ENCODE peak calls at places on chromosomes 3 and 15, in seven cellular contexts. Q is WERI-Rb-1; F is BJ; S is CD4-positive, alpha-beta T cell; A is B cell; E is HFFc6; R is AG04450. I is an unnamed sample.

GRCh38 chr15:38129531-38130199 is 123.0 kb upstream of the SPRED1 start:
- DNase-seq in Q (no peak), F (peak), S (no peak), A (no peak), E (peak), R (peak), I (no peak)

GRCh38 chr3:180802837-180803236 is 109.6 kb upstream of the FXR1 start:
- DNase-seq in Q (no peak), F (no peak), S (no peak), A (no peak), E (peak), R (no peak), I (no peak)

GRCh38 chr3:48084929-48085328 is 68.7 kb upstream of the MAP4 start:
- DNase-seq in Q (no peak), F (no peak), S (no peak), A (no peak), E (no peak), R (no peak), I (no peak)

GRCh38 chr3:34283743-34284142 is 485.3 kb downstream of the PDCD6IP start:
- DNase-seq in Q (no peak), F (no peak), S (no peak), A (no peak), E (no peak), R (no peak), I (no peak)

GRCh38 chr3:8665407-8665896 is 20.9 kb upstream of the SSUH2 start:
- DNase-seq in Q (no peak), F (no peak), S (no peak), A (no peak), E (no peak), R (no peak), I (no peak)

GRCh38 chr15:92807971-92808571 is 92.1 kb upstream of the CHD2 start:
- DNase-seq in Q (no peak), F (no peak), S (no peak), A (no peak), E (no peak), R (no peak), I (no peak)

GRCh38 chr3:175163686-175164085 is 304.6 kb downstream of the NAALADL2 start:
- DNase-seq in Q (no peak), F (no peak), S (no peak), A (no peak), E (no peak), R (no peak), I (no peak)

GRCh38 chr15:35674873-35675781 is 129.2 kb upstream of the DPH6 start:
- DNase-seq in Q (no peak), F (peak), S (no peak), A (no peak), E (peak), R (no peak), I (no peak)

GRCh38 chr15:40466426-40467259 is 4.1 kb upstream of the CHST14 start:
- DNase-seq in Q (no peak), F (no peak), S (no peak), A (no peak), E (no peak), R (no peak), I (no peak)

GRCh38 chr3:5019411-5020261 is 40.4 kb downstream of the BHLHE40 start:
- DNase-seq in Q (no peak), F (no peak), S (peak), A (no peak), E (no peak), R (no peak), I (no peak)

GRCh38 chr3:150367771-150368170 is 40.3 kb upstream of the TSC22D2 start:
- DNase-seq in Q (no peak), F (no peak), S (no peak), A (no peak), E (no peak), R (no peak), I (no peak)

GRCh38 chr3:123586966-123587365 is 2.1 kb upstream of the HACD2 start:
- DNase-seq in Q (no peak), F (no peak), S (no peak), A (no peak), E (peak), R (no peak), I (no peak)

GRCh38 chr3:150073031-150073430 is 102.3 kb upstream of the PFN2 start:
- DNase-seq in Q (no peak), F (no peak), S (no peak), A (no peak), E (no peak), R (no peak), I (no peak)

GRCh38 chr15:89362203-89363101 is 27.8 kb upstream of the POLG start:
- DNase-seq in Q (peak), F (no peak), S (no peak), A (peak), E (no peak), R (no peak), I (no peak)

GRCh38 chr15:53586815-53587214 is 172.6 kb downstream of the WDR72 start:
- DNase-seq in Q (peak), F (no peak), S (no peak), A (no peak), E (no peak), R (no peak), I (no peak)

GRCh38 chr3:118811333-118811732 is 223.3 kb downstream of the IGSF11 start:
- DNase-seq in Q (no peak), F (no peak), S (no peak), A (no peak), E (no peak), R (no peak), I (no peak)

GRCh38 chr3:194054540-194054939 is 81.4 kb upstream of the HES1 start:
- DNase-seq in Q (no peak), F (no peak), S (no peak), A (no peak), E (no peak), R (no peak), I (no peak)

GRCh38 chr15:64455951-64456350 is 4.4 kb upstream of the ZNF609 start:
- DNase-seq in Q (no peak), F (no peak), S (no peak), A (peak), E (no peak), R (no peak), I (no peak)

GRCh38 chr3:72962317-72962716 is 34.3 kb upstream of the PPP4R2 start:
- DNase-seq in Q (no peak), F (no peak), S (no peak), A (no peak), E (no peak), R (no peak), I (no peak)

GRCh38 chr3:44966795-44967278 is 9.1 kb downstream of the ZDHHC3 start:
- DNase-seq in Q (no peak), F (no peak), S (no peak), A (no peak), E (no peak), R (no peak), I (no peak)

GRCh38 chr15:48462688-48463087 is 131.5 kb downstream of the DUT start:
- DNase-seq in Q (no peak), F (no peak), S (no peak), A (no peak), E (no peak), R (no peak), I (no peak)

GRCh38 chr15:40891810-40892448 is 2.3 kb upstream of the VPS18 start:
- DNase-seq in Q (peak), F (no peak), S (no peak), A (no peak), E (peak), R (no peak), I (no peak)

GRCh38 chr15:73752817-73753214 is 335 bp downstream of the INSYN1 start:
- DNase-seq in Q (no peak), F (no peak), S (no peak), A (no peak), E (no peak), R (no peak), I (no peak)

GRCh38 chr3:175346573-175347356 is 487.6 kb downstream of the NAALADL2 start:
- DNase-seq in Q (no peak), F (peak), S (no peak), A (no peak), E (peak), R (peak), I (no peak)

GRCh38 chr15:64837502-64837901 is 4.2 kb upstream of the PLEKHO2 start:
- DNase-seq in Q (no peak), F (no peak), S (no peak), A (no peak), E (no peak), R (no peak), I (no peak)

DNA sequence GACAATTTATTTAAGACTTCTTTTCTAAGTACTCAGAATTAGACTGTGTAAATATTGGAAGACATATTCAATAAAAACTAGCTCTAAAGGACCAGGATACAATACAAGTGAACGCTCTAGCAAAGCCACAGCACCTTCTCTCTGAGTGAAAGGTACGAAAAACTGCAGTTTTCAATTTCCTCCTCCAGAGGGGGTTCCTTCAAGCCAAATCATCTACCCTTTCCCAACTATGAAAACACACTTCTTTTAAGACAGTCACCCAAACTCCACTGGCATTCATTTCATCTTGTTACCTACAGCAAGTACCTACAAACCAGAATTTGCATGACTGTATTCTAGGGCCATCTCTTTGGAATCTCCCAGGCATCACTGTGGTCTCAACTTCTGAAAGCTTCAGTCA is 165.8 kb downstream of the ERC2 start:
- DNase-seq in Q (no peak), F (no peak), S (no peak), A (no peak), E (no peak), R (no peak), I (no peak)
- TF ChIP-seq CTCF in Q (peak), F (peak), S (no peak), A (no peak), E (no peak), R (peak), I (no peak)

GRCh38 chr3:77342688-77343087 is 302.8 kb downstream of the ROBO2 start:
- DNase-seq in Q (no peak), F (no peak), S (no peak), A (no peak), E (no peak), R (no peak), I (no peak)

GRCh38 chr3:77345009-77345408 is 305.1 kb downstream of the ROBO2 start:
- DNase-seq in Q (no peak), F (no peak), S (no peak), A (no peak), E (no peak), R (no peak), I (no peak)

DNA sequence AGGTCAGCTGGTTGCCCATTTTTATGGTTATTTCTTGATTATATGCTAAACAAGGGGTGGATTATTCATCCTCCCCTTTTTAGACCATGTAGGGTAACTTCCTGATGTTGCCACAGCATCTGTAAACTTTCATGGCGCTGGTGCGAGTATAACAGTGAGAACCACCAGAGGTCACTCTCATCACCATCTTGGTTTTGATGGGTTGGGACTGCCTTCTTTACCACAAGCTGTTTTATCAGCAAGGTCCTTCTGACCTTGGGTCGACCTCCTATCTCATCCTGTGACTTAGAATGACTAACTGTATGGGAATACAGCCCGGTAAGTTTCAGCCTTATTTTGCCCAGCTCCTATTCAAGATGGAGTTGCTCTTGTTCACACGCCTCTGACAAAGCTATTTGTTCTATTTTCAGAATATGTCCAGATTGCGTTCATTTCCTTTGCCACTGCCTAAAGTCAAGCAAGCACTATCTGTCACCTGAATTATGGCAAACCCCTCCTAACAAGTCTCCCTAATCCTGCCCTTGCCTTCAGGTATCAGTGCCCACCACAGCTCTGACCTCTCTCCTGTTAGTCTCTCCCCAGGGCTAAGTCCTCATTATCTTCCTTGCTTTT is 308.5 kb downstream of the ROBO2 start:
- DNase-seq in Q (peak), F (no peak), S (no peak), A (no peak), E (peak), R (no peak), I (no peak)
- TF ChIP-seq CTCF in Q (peak), F (peak), S (no peak), A (no peak), E (peak), R (peak), I (no peak)

DNA sequence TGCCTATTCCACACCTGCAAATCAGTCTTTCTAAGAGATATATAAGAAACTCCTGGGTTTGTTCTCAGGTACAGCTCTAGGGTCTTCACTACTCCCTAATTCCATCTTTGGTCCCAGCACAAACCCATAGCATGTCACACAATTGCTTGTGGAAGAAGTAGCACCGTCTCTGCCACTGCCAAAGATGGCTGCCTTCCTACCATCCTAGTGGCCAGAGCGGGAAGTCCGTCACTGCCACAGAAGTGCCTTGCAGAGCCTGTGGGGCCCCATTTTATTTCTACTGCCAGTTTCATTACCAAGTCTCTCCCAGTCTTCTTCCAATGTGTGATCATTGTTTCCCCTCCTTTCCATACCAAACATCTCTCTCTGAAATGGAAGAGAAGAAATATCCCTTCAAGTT is 107.6 kb downstream of the CD47 start:
- DNase-seq in Q (no peak), F (no peak), S (no peak), A (no peak), E (no peak), R (no peak), I (no peak)
- TF ChIP-seq CTCF in Q (peak), F (no peak), S (no peak), A (no peak), E (peak), R (no peak), I (no peak)

DNA sequence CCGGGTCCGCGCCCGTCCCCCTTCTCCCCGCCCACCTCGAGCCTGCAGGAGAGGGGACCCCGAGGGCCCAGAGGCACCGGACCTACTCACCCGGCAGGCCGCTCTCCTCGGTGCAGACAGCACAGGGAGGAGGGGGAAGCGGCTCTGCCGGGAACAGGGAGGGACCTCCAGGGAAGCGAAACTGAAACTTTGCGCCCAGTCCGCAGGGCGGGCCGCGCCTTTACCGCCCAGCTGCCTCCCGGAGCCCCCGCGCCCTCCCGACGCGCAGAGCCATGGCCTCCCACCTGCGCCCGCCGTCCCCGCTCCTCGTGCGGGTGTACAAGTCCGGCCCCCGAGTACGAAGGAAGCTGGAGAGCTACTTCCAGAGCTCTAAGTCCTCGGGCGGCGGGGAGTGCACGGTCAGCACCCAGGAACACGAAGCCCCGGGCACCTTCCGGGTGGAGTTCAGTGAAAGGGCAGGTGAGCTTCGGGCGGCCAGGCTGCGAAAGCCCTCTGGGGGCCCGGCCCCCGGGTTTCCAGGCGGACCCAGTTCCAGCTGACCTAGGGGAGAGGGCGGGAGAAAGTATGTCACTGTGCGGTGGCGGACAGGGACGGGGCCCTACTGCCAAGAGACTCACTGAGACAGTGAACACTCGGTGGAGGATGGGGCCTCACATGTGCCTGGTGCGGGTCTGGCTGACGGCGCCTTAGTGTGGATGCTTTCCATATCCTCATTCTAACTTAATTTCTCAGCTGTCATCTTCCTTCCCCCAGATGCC is at the start of the genes DTX3L and PARP9:
- DNase-seq in Q (peak), F (no peak), S (peak), A (peak), E (peak), R (no peak), I (peak)
- TF ChIP-seq CTCF in Q (no peak), F (no peak), S (no peak), A (no peak), E (no peak), R (no peak), I (no peak)

GRCh38 chr3:61252836-61253235 is 1.6 kb upstream of the FHIT start:
- DNase-seq in Q (no peak), F (no peak), S (no peak), A (no peak), E (no peak), R (no peak), I (no peak)

GRCh38 chr3:61253756-61254155 is 2.5 kb upstream of the FHIT start:
- DNase-seq in Q (no peak), F (no peak), S (no peak), A (no peak), E (no peak), R (no peak), I (no peak)

GRCh38 chr3:61248496-61248895 is 2.8 kb downstream of the FHIT start:
- DNase-seq in Q (no peak), F (no peak), S (no peak), A (no peak), E (no peak), R (no peak), I (no peak)

GRCh38 chr3:61250784-61251173 is 473 bp downstream of the FHIT start:
- DNase-seq in Q (no peak), F (no peak), S (no peak), A (no peak), E (no peak), R (no peak), I (peak)

GRCh38 chr3:61251174-61251972 is at the start of gene FHIT:
- DNase-seq in Q (no peak), F (peak), S (peak), A (peak), E (peak), R (peak), I (peak)
- TF ChIP-seq CTCF in Q (no peak), F (no peak), S (no peak), A (no peak), E (no peak), R (no peak), I (no peak)

DNA sequence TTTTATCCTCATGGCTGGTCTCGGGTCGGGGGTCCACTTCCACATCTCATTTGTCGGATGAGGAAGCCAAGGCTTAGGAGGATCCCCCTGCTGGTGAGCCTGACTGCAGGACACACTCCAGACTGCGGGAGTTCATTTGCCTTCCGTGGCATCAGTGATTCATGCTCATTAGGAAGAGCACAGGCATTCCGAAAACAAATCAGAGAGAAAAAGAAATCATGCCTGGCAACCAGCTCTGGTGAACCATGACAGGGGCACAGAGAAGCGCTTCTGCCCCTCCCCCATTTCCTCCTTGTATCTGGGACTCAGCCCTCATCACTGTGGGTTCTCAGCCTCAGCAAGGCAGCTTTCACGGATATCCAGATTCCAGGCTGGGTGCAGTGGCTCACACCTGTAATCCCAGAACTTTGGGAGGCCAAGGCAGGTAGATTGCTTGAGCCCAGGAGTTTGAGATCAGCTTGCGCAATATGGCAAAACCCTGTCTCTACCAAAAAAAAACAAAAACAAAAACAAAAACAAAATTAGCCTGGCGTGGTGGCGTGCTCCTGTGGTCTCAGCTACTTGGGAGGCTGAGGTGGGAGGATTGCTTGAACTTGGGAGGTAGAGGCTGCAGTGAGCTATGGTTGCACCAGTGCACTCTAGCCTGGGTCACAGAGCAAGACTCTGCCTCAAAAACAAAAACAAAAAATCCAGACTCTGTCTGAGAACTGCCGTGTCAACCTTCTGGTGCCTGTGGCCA is 28.4 kb downstream of the IRAK2 start:
- DNase-seq in Q (peak), F (peak), S (peak), A (peak), E (peak), R (peak), I (peak)
- TF ChIP-seq CTCF in Q (peak), F (peak), S (no peak), A (peak), E (peak), R (peak), I (no peak)

DNA sequence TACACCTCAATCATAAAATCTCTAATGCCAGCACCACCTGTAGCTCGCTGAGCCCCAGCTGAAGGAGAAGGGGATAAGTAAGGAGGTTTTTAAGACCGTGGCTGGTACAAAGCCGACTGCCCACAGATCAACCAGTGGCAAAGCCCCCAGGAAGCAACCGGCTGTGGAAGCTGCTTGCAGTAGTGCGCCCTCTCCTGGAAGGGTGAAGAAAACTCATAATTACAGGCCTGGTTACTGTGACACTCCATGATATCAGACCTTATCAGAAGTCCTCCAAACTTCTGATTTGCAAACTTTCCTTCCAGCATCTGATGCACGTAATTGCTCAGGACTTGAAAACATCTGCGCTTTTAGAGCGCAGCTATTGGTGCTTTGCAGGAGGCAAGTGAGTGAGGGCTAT is 63.1 kb upstream of the MCTP2 start:
- DNase-seq in Q (no peak), F (no peak), S (no peak), A (no peak), E (no peak), R (no peak), I (no peak)
- TF ChIP-seq CTCF in Q (peak), F (peak), S (no peak), A (peak), E (peak), R (no peak), I (peak)

GRCh38 chr15:96353931-96354730 is 23.6 kb downstream of the NR2F2 start:
- DNase-seq in Q (no peak), F (no peak), S (no peak), A (no peak), E (no peak), R (no peak), I (no peak)
- TF ChIP-seq CTCF in Q (peak), F (peak), S (no peak), A (no peak), E (peak), R (peak), I (no peak)

GRCh38 chr3:126212629-126213375 is 32.4 kb upstream of the ALDH1L1 start:
- DNase-seq in Q (peak), F (no peak), S (no peak), A (no peak), E (peak), R (no peak), I (no peak)
- TF ChIP-seq CTCF in Q (peak), F (peak), S (no peak), A (no peak), E (peak), R (peak), I (no peak)